ENCODE peak calls at places on chromosomes 16 and 17, in four cellular contexts. One of them, this sample, is unnamed.

GRCh38 chr16:67613808-67614207 is 31.1 kb upstream of the CARMIL2 start:
- DNase-seq in skeletal muscle cell: no peak
- DNase-seq in A549: peak
- DNase-seq in CD4-positive, alpha-beta memory T cell: no peak
- DNase-seq in this sample: no peak

GRCh38 chr17:7440113-7440822 is 956 bp downstream of the FGF11 start:
- DNase-seq in skeletal muscle cell: no peak
- DNase-seq in A549: peak
- DNase-seq in CD4-positive, alpha-beta memory T cell: peak
- DNase-seq in this sample: peak

GRCh38 chr16:27498916-27499658 is 50.6 kb downstream of the GTF3C1 start:
- DNase-seq in CD4-positive, alpha-beta memory T cell: no peak
- DNase-seq in A549: no peak
- DNase-seq in skeletal muscle cell: no peak
- DNase-seq in this sample: no peak

GRCh38 chr17:48484850-48485249 is 46.0 kb downstream of the HOXB1 start:
- DNase-seq in CD4-positive, alpha-beta memory T cell: no peak
- DNase-seq in A549: peak
- DNase-seq in skeletal muscle cell: no peak
- DNase-seq in this sample: no peak

GRCh38 chr16:84042879-84043485 is 387 bp upstream of the SLC38A8 start:
- DNase-seq in A549: no peak
- DNase-seq in CD4-positive, alpha-beta memory T cell: no peak
- DNase-seq in skeletal muscle cell: no peak
- DNase-seq in this sample: no peak

GRCh38 chr16:69073181-69073669 is 32.2 kb upstream of the HAS3 start:
- DNase-seq in skeletal muscle cell: peak
- DNase-seq in CD4-positive, alpha-beta memory T cell: no peak
- DNase-seq in A549: peak
- DNase-seq in this sample: no peak

GRCh38 chr17:62562656-62563055 is 64.8 kb upstream of the MRC2 start:
- DNase-seq in CD4-positive, alpha-beta memory T cell: no peak
- DNase-seq in A549: peak
- DNase-seq in skeletal muscle cell: peak
- DNase-seq in this sample: no peak

GRCh38 chr17:8162997-8163977 is 539 bp upstream of the VAMP2 start:
- DNase-seq in A549: no peak
- DNase-seq in CD4-positive, alpha-beta memory T cell: peak
- DNase-seq in skeletal muscle cell: no peak
- DNase-seq in this sample: peak

GRCh38 chr16:82874251-82874650 is 247.5 kb downstream of the CDH13 start:
- DNase-seq in skeletal muscle cell: no peak
- DNase-seq in A549: no peak
- DNase-seq in CD4-positive, alpha-beta memory T cell: no peak
- DNase-seq in this sample: no peak

GRCh38 chr16:68732741-68733399 is 4.2 kb upstream of the CDH1 start:
- DNase-seq in skeletal muscle cell: no peak
- DNase-seq in A549: no peak
- DNase-seq in CD4-positive, alpha-beta memory T cell: no peak
- DNase-seq in this sample: no peak

GRCh38 chr17:63946440-63947363 is 14.6 kb upstream of the CD79B start:
- DNase-seq in CD4-positive, alpha-beta memory T cell: peak
- DNase-seq in A549: peak
- DNase-seq in skeletal muscle cell: no peak
- DNase-seq in this sample: no peak

GRCh38 chr17:36068524-36068923 is 4.5 kb downstream of the CCL18 start:
- DNase-seq in CD4-positive, alpha-beta memory T cell: no peak
- DNase-seq in skeletal muscle cell: no peak
- DNase-seq in A549: no peak
- DNase-seq in this sample: no peak

DNA sequence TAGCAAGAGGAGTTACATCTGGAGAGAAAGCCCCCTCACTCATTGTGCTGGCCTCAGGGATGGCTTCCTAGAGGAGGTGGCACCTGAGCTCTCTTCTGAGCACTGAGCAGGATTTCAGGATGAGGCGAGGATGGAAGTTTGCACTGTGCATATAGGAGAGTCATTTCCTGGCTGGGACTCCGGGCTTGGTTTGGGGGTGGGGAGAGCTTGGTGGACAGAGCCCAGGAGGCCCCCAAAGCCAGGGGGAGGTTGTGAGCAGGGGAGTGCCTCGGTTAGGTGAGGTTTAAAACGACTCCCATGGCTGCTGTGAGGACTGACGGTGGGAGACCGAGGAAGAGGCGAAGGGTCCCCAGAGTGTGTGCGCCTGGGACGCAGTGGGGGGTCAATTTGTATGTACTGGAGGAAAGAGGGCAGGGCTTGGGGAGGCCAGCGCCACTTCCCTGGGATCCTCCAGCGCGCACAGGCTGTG is 1.2 kb downstream of the CAMKK1 start:
- DNase-seq in A549: no peak
- DNase-seq in CD4-positive, alpha-beta memory T cell: no peak
- DNase-seq in skeletal muscle cell: no peak
- DNase-seq in this sample: no peak
- H3K4me3 ChIP-seq in A549: peak
- H3K4me3 ChIP-seq in CD4-positive, alpha-beta memory T cell: peak
- H3K4me3 ChIP-seq in skeletal muscle cell: peak
- H3K4me3 ChIP-seq in this sample: peak

GRCh38 chr17:16287563-16288027 is 65.7 kb downstream of the CENPV start:
- DNase-seq in skeletal muscle cell: peak
- DNase-seq in A549: peak
- DNase-seq in CD4-positive, alpha-beta memory T cell: peak
- DNase-seq in this sample: no peak

GRCh38 chr17:16286009-16286946 is 67.0 kb downstream of the CENPV start:
- DNase-seq in skeletal muscle cell: peak
- DNase-seq in A549: peak
- DNase-seq in CD4-positive, alpha-beta memory T cell: peak
- DNase-seq in this sample: peak

GRCh38 chr17:16286947-16287562 is 66.2 kb downstream of the CENPV start:
- DNase-seq in skeletal muscle cell: peak
- DNase-seq in CD4-positive, alpha-beta memory T cell: no peak
- DNase-seq in A549: peak
- DNase-seq in this sample: no peak

GRCh38 chr17:16283705-16284104 is 66.7 kb downstream of the PIGL start:
- DNase-seq in CD4-positive, alpha-beta memory T cell: no peak
- DNase-seq in A549: peak
- DNase-seq in skeletal muscle cell: peak
- DNase-seq in this sample: no peak

GRCh38 chr17:16285646-16286008 is 67.6 kb downstream of the CENPV start:
- DNase-seq in skeletal muscle cell: no peak
- DNase-seq in A549: no peak
- DNase-seq in CD4-positive, alpha-beta memory T cell: no peak
- DNase-seq in this sample: no peak
- H3K4me3 ChIP-seq in skeletal muscle cell: peak
- H3K4me3 ChIP-seq in A549: no peak
- H3K4me3 ChIP-seq in CD4-positive, alpha-beta memory T cell: no peak
- H3K4me3 ChIP-seq in this sample: peak

DNA sequence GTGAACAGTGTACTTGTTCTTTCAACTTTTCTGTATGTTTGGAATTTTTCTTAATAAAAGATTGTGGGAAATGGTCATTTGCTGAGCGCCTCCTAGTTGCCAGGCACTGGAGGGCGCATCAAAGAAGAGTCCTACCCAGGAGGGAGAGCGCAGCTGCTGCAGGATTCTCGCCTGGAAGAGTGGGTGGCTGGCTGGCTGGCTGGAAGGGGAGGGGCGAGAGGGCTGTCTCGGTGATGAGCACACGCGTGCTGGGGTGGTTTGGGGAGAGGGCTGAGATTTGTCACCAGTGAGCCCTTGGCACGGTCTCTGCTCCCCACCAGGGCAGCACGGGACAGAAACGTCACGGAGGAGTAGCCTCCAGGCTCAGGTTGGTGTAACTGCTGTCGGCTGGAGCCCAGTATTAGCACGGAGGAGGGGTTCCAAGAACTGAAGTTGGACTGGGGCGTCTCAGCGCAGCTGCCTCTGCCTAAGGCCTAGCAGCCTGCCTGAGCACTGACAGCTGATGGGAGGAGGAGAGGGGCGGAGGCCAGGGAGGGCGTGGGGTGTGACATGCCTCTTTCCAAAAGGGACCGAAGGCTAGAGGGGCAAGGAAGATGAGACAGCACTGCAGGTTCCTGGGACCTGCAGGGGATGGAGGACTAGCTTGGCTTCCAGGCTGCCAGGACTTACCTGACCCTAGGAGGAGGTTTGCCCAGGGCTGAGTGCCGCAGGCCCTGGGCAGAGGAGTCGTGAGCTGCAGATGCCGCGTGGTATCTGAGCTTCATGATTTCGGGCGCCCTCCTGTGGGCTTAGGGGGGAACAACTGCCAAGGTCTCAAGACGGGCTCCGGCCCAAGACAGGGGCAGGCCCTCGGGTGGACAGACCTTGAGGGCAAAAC is 5.7 kb downstream of the LDHD start:
- DNase-seq in CD4-positive, alpha-beta memory T cell: peak
- DNase-seq in skeletal muscle cell: peak
- DNase-seq in A549: peak
- DNase-seq in this sample: peak
- H3K4me3 ChIP-seq in CD4-positive, alpha-beta memory T cell: peak
- H3K4me3 ChIP-seq in skeletal muscle cell: peak
- H3K4me3 ChIP-seq in A549: peak
- H3K4me3 ChIP-seq in this sample: peak

DNA sequence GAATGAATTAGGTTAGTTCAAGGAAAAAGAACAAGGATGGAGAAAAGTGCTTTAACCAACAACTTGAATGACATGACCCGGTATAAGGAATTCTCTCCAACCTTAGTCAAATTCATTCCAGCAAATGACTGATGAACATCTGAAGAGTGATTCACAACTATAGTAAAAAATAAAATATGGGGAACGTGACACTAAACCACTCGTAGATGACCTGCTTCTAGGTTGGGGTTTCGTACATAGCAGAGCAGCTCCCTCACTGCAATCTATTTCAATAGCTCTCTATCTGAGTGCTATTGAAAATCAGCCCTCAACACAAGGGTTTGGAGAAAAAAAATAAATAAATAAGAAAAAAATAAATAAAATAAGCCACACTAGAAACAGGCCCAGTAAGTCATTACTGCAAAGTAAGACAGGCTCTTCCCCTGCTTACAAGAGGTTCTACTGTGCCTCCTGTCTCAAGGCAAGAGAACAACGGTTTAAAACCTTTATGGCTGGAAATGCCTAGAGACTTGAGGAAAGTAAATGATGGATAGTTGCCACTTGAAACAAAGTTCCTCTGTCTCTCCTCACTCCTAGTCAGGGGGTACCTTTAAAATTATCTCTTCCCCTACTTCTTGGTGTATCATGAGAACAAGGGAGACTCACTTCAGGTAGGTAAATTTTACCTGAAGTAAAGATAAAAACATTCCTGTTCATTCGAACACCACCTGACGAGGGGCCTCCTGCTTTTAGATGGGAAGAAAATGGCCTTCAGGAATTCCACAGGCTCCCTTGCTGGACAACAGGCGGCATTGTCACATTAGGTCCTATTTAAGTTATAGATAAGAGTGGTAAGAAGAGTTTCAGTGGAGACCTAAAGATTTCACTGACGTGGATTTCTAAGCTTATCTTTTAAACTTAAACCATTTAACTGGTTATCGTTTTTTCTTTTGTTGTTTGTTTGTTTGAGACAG is 20.5 kb downstream of the COG7 start:
- DNase-seq in A549: peak
- DNase-seq in CD4-positive, alpha-beta memory T cell: no peak
- DNase-seq in skeletal muscle cell: no peak
- DNase-seq in this sample: no peak
- H3K4me3 ChIP-seq in A549: no peak
- H3K4me3 ChIP-seq in CD4-positive, alpha-beta memory T cell: no peak
- H3K4me3 ChIP-seq in skeletal muscle cell: no peak
- H3K4me3 ChIP-seq in this sample: no peak

GRCh38 chr16:11316331-11317015 is 28.8 kb upstream of the RMI2 start:
- DNase-seq in A549: no peak
- DNase-seq in skeletal muscle cell: no peak
- DNase-seq in CD4-positive, alpha-beta memory T cell: no peak
- DNase-seq in this sample: no peak
- H3K4me3 ChIP-seq in A549: no peak
- H3K4me3 ChIP-seq in skeletal muscle cell: no peak
- H3K4me3 ChIP-seq in CD4-positive, alpha-beta memory T cell: no peak
- H3K4me3 ChIP-seq in this sample: no peak